ENCODE peak calls at places on chromosomes 6 and 20, in seven cellular contexts. One of them, this sample, is unnamed.

GRCh38 chr20:44810391-44811149 is at the start of gene RIMS4:
- DNase-seq in uterus: no peak
- DNase-seq in A673: peak
- DNase-seq in vagina: no peak
- DNase-seq in hepatocyte: peak
- DNase-seq in BJ: no peak
- DNase-seq in pancreas: no peak
- DNase-seq in this sample: no peak

GRCh38 chr20:57658447-57659130 is 38.4 kb upstream of the ZBP1 start:
- DNase-seq in uterus: peak
- DNase-seq in A673: no peak
- DNase-seq in vagina: peak
- DNase-seq in hepatocyte: no peak
- DNase-seq in BJ: no peak
- DNase-seq in pancreas: peak
- DNase-seq in this sample: no peak

GRCh38 chr6:43807228-43808061 is 37.4 kb downstream of the VEGFA start:
- DNase-seq in uterus: no peak
- DNase-seq in A673: no peak
- DNase-seq in vagina: no peak
- DNase-seq in hepatocyte: peak
- DNase-seq in BJ: no peak
- DNase-seq in pancreas: no peak
- DNase-seq in this sample: no peak

GRCh38 chr6:55304747-55305146 is 22.5 kb upstream of the GFRAL start:
- DNase-seq in uterus: no peak
- DNase-seq in A673: no peak
- DNase-seq in vagina: no peak
- DNase-seq in hepatocyte: no peak
- DNase-seq in BJ: no peak
- DNase-seq in pancreas: no peak
- DNase-seq in this sample: no peak

GRCh38 chr6:121791396-121792315 is 356.2 kb downstream of the GJA1 start:
- DNase-seq in uterus: no peak
- DNase-seq in A673: no peak
- DNase-seq in vagina: no peak
- DNase-seq in hepatocyte: no peak
- DNase-seq in BJ: no peak
- DNase-seq in pancreas: no peak
- DNase-seq in this sample: no peak

GRCh38 chr20:32743237-32744112 is at the start of gene COMMD7:
- DNase-seq in uterus: peak
- DNase-seq in A673: peak
- DNase-seq in vagina: no peak
- DNase-seq in hepatocyte: peak
- DNase-seq in BJ: no peak
- DNase-seq in pancreas: peak
- DNase-seq in this sample: peak

GRCh38 chr6:42175860-42176259 is 2.7 kb downstream of the GUCA1A start:
- DNase-seq in uterus: no peak
- DNase-seq in A673: no peak
- DNase-seq in vagina: no peak
- DNase-seq in hepatocyte: no peak
- DNase-seq in BJ: no peak
- DNase-seq in pancreas: no peak
- DNase-seq in this sample: no peak

GRCh38 chr6:42093582-42094329 is 43.4 kb downstream of the TAF8 start:
- DNase-seq in uterus: no peak
- DNase-seq in A673: no peak
- DNase-seq in vagina: no peak
- DNase-seq in hepatocyte: peak
- DNase-seq in BJ: no peak
- DNase-seq in pancreas: no peak
- DNase-seq in this sample: no peak

GRCh38 chr20:61874421-61875068 is 191.1 kb downstream of the TAF4 start:
- DNase-seq in uterus: no peak
- DNase-seq in A673: peak
- DNase-seq in vagina: no peak
- DNase-seq in hepatocyte: peak
- DNase-seq in BJ: no peak
- DNase-seq in pancreas: no peak
- DNase-seq in this sample: peak

GRCh38 chr6:31794294-31794865 is 1.2 kb downstream of the VARS1 start:
- DNase-seq in uterus: no peak
- DNase-seq in A673: peak
- DNase-seq in vagina: no peak
- DNase-seq in hepatocyte: peak
- DNase-seq in BJ: no peak
- DNase-seq in pancreas: no peak
- DNase-seq in this sample: no peak

GRCh38 chr20:44728835-44729342 is 13.7 kb downstream of the CCN5 start:
- DNase-seq in uterus: no peak
- DNase-seq in A673: peak
- DNase-seq in vagina: no peak
- DNase-seq in hepatocyte: peak
- DNase-seq in BJ: peak
- DNase-seq in pancreas: peak
- DNase-seq in this sample: peak

GRCh38 chr6:10901751-10902150 is 14.9 kb downstream of the SYCP2L start:
- DNase-seq in uterus: no peak
- DNase-seq in A673: no peak
- DNase-seq in vagina: no peak
- DNase-seq in hepatocyte: no peak
- DNase-seq in BJ: no peak
- DNase-seq in pancreas: no peak
- DNase-seq in this sample: no peak

GRCh38 chr20:58715709-58716475 is 23.3 kb downstream of the NPEPL1 start:
- DNase-seq in uterus: no peak
- DNase-seq in A673: no peak
- DNase-seq in vagina: peak
- DNase-seq in hepatocyte: peak
- DNase-seq in BJ: no peak
- DNase-seq in pancreas: peak
- DNase-seq in this sample: no peak

GRCh38 chr6:20182926-20183521 is 29.2 kb downstream of the MBOAT1 start:
- DNase-seq in uterus: no peak
- DNase-seq in A673: no peak
- DNase-seq in vagina: no peak
- DNase-seq in hepatocyte: peak
- DNase-seq in BJ: no peak
- DNase-seq in pancreas: peak
- DNase-seq in this sample: peak

GRCh38 chr6:73521351-73522254 is 771 bp upstream of the EEF1A1 start:
- DNase-seq in uterus: no peak
- DNase-seq in A673: peak
- DNase-seq in vagina: no peak
- DNase-seq in hepatocyte: peak
- DNase-seq in BJ: peak
- DNase-seq in pancreas: no peak
- DNase-seq in this sample: no peak

GRCh38 chr6:36054415-36054814 is 26.8 kb downstream of the MAPK14 start:
- DNase-seq in uterus: no peak
- DNase-seq in A673: no peak
- DNase-seq in vagina: no peak
- DNase-seq in hepatocyte: no peak
- DNase-seq in BJ: no peak
- DNase-seq in pancreas: no peak
- DNase-seq in this sample: no peak

GRCh38 chr6:16751251-16751946 is 9.9 kb downstream of the ATXN1 start:
- DNase-seq in uterus: no peak
- DNase-seq in A673: no peak
- DNase-seq in vagina: no peak
- DNase-seq in hepatocyte: no peak
- DNase-seq in BJ: peak
- DNase-seq in pancreas: no peak
- DNase-seq in this sample: no peak

GRCh38 chr6:24495516-24495847 is 713 bp downstream of the ALDH5A1 start:
- DNase-seq in uterus: peak
- DNase-seq in A673: peak
- DNase-seq in vagina: no peak
- DNase-seq in hepatocyte: peak
- DNase-seq in BJ: no peak
- DNase-seq in pancreas: peak
- DNase-seq in this sample: no peak

GRCh38 chr6:70973591-70973990 is 16.7 kb upstream of the B3GAT2 start:
- DNase-seq in uterus: no peak
- DNase-seq in A673: no peak
- DNase-seq in vagina: no peak
- DNase-seq in hepatocyte: no peak
- DNase-seq in BJ: no peak
- DNase-seq in pancreas: no peak
- DNase-seq in this sample: no peak

GRCh38 chr20:58890454-58891075 is 38.0 kb downstream of the GNAS start:
- DNase-seq in uterus: peak
- DNase-seq in A673: peak
- DNase-seq in vagina: peak
- DNase-seq in hepatocyte: no peak
- DNase-seq in BJ: no peak
- DNase-seq in pancreas: peak
- DNase-seq in this sample: no peak

GRCh38 chr6:158653577-158654354 is 3.9 kb downstream of the SYTL3 start:
- DNase-seq in uterus: no peak
- DNase-seq in A673: no peak
- DNase-seq in vagina: no peak
- DNase-seq in hepatocyte: no peak
- DNase-seq in BJ: no peak
- DNase-seq in pancreas: no peak
- DNase-seq in this sample: no peak

GRCh38 chr6:33634203-33634727 is 13.1 kb downstream of the ITPR3 start:
- DNase-seq in uterus: no peak
- DNase-seq in A673: no peak
- DNase-seq in vagina: no peak
- DNase-seq in hepatocyte: peak
- DNase-seq in BJ: no peak
- DNase-seq in pancreas: peak
- DNase-seq in this sample: no peak

GRCh38 chr6:64815718-64816117 is 891.3 kb downstream of the EYS start:
- DNase-seq in uterus: no peak
- DNase-seq in A673: no peak
- DNase-seq in vagina: no peak
- DNase-seq in hepatocyte: peak
- DNase-seq in BJ: no peak
- DNase-seq in pancreas: no peak
- DNase-seq in this sample: no peak

GRCh38 chr6:53151676-53152075 is 3.0 kb upstream of the GCM1 start:
- DNase-seq in uterus: no peak
- DNase-seq in A673: peak
- DNase-seq in vagina: no peak
- DNase-seq in hepatocyte: no peak
- DNase-seq in BJ: no peak
- DNase-seq in pancreas: no peak
- DNase-seq in this sample: no peak

GRCh38 chr6:154213782-154214181 is 142.8 kb downstream of the IPCEF1 start:
- DNase-seq in uterus: no peak
- DNase-seq in A673: no peak
- DNase-seq in vagina: no peak
- DNase-seq in hepatocyte: no peak
- DNase-seq in BJ: no peak
- DNase-seq in pancreas: no peak
- DNase-seq in this sample: no peak

GRCh38 chr6:3631862-3632261 is 119.7 kb downstream of the PXDC1 start:
- DNase-seq in uterus: no peak
- DNase-seq in A673: no peak
- DNase-seq in vagina: peak
- DNase-seq in hepatocyte: no peak
- DNase-seq in BJ: no peak
- DNase-seq in pancreas: no peak
- DNase-seq in this sample: no peak

GRCh38 chr20:5100684-5101347 is 18.9 kb downstream of the PCNA start:
- DNase-seq in uterus: peak
- DNase-seq in A673: peak
- DNase-seq in vagina: no peak
- DNase-seq in hepatocyte: peak
- DNase-seq in BJ: no peak
- DNase-seq in pancreas: peak
- DNase-seq in this sample: peak

DNA sequence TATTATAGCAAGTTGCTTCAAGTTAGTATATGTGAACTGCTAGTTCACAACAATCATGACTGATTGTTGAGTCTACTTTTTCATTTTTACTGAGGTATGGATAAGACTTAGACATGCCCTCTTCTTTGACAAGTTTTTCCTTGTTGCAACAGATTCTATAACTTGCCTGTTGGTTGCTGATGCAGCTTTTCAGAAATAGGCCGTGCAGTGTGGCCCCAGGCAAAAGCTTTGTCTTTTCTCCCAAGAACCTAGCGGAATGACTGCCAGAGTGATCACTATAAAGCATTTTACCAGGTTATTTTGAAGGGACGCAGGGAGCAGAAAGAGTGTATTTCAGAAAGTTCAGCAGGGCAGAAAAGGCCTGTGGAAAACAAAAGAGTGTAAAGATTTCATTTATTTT is 16.0 kb downstream of the HECA start:
- DNase-seq in uterus: no peak
- DNase-seq in A673: no peak
- DNase-seq in vagina: no peak
- DNase-seq in hepatocyte: no peak
- DNase-seq in BJ: no peak
- DNase-seq in pancreas: no peak
- DNase-seq in this sample: no peak
- H3K4me3 ChIP-seq in uterus: no peak
- H3K4me3 ChIP-seq in A673: no peak
- H3K4me3 ChIP-seq in vagina: no peak
- H3K4me3 ChIP-seq in hepatocyte: no peak
- H3K4me3 ChIP-seq in BJ: no peak
- H3K4me3 ChIP-seq in pancreas: no peak
- H3K4me3 ChIP-seq in this sample: no peak

GRCh38 chr6:160060221-160060620 is 61.4 kb upstream of the SLC22A1 start:
- DNase-seq in uterus: no peak
- DNase-seq in A673: no peak
- DNase-seq in vagina: no peak
- DNase-seq in hepatocyte: no peak
- DNase-seq in BJ: no peak
- DNase-seq in pancreas: no peak
- DNase-seq in this sample: no peak
- TF ChIP-seq CTCF in uterus: no peak
- TF ChIP-seq CTCF in A673: no peak
- TF ChIP-seq CTCF in vagina: no peak
- TF ChIP-seq CTCF in hepatocyte: no peak
- TF ChIP-seq CTCF in BJ: no peak
- TF ChIP-seq CTCF in pancreas: no peak
- TF ChIP-seq CTCF in this sample: no peak

GRCh38 chr6:116876635-116877611 is at the start of gene RFX6:
- DNase-seq in uterus: no peak
- DNase-seq in A673: no peak
- DNase-seq in vagina: no peak
- DNase-seq in hepatocyte: peak
- DNase-seq in BJ: no peak
- DNase-seq in pancreas: peak
- DNase-seq in this sample: no peak
- H3K4me3 ChIP-seq in uterus: no peak
- H3K4me3 ChIP-seq in A673: no peak
- H3K4me3 ChIP-seq in vagina: no peak
- H3K4me3 ChIP-seq in hepatocyte: peak
- H3K4me3 ChIP-seq in BJ: no peak
- H3K4me3 ChIP-seq in pancreas: peak
- H3K4me3 ChIP-seq in this sample: peak

DNA sequence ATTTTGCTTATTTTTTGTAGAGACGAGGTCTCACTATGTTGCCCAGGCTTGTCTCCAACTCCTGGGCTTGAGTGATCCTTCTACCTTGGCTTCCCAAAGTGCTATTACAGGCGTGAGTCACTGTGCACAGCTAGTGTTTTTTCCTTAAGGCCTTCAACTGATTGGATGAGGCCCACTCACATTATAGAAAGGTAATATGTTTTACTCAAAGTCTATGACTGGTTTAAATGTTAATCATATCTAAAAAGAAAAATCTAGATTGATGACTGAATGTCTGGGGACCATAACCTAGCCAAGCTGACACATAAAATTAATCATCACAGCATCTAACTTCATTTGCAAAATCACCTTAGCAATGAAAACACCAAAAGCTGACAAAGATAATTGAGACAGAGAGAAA is 66.6 kb upstream of the ARHGAP18 start:
- DNase-seq in uterus: no peak
- DNase-seq in A673: no peak
- DNase-seq in vagina: no peak
- DNase-seq in hepatocyte: no peak
- DNase-seq in BJ: no peak
- DNase-seq in pancreas: no peak
- DNase-seq in this sample: no peak
- TF ChIP-seq CTCF in uterus: no peak
- TF ChIP-seq CTCF in A673: no peak
- TF ChIP-seq CTCF in vagina: no peak
- TF ChIP-seq CTCF in hepatocyte: no peak
- TF ChIP-seq CTCF in BJ: no peak
- TF ChIP-seq CTCF in pancreas: no peak
- TF ChIP-seq CTCF in this sample: no peak

This sample was measured in LNCaP clone FGC.